ENCODE peak calls at places on chromosome 20, in four cellular contexts. Q, S, C and L are unnamed samples.

GRCh38 chr20:51687071-51687470 is 81.1 kb downstream of the ATP9A start:
- DNase-seq in S (no peak), Q (no peak), C (no peak), L (no peak)

GRCh38 chr20:21528870-21529269 is 15.0 kb upstream of the NKX2-2 start:
- DNase-seq in C (no peak), S (no peak), Q (no peak), L (no peak)

GRCh38 chr20:7392551-7392950 is 547.7 kb downstream of the HAO1 start:
- DNase-seq in Q (no peak), S (no peak), C (no peak), L (no peak)

GRCh38 chr20:21074605-21075336 is 31.4 kb downstream of the LINC00237 start:
- DNase-seq in S (no peak), C (no peak), Q (no peak), L (no peak)

GRCh38 chr20:58313366-58313765 is 3.9 kb downstream of the RAB22A start:
- DNase-seq in C (no peak), Q (no peak), S (no peak), L (no peak)

GRCh38 chr20:61565791-61566190 is 313.7 kb downstream of the CDH4 start:
- DNase-seq in S (no peak), C (no peak), Q (no peak), L (no peak)

GRCh38 chr20:46188866-46189265 is 70.8 kb downstream of the CD40 start:
- DNase-seq in Q (no peak), S (no peak), C (no peak), L (no peak)

GRCh38 chr20:46013826-46014516 is 5.3 kb downstream of the MMP9 start:
- DNase-seq in S (peak; percentile 82), Q (peak; percentile 93), C (no peak), L (peak; percentile 38)

GRCh38 chr20:58084966-58085365 is 143.5 kb downstream of the ANKRD60 start:
- DNase-seq in C (no peak), S (no peak), Q (no peak), L (no peak)

GRCh38 chr20:61953037-61953788 is 112.5 kb downstream of the TAF4 start:
- DNase-seq in Q (no peak), S (peak; percentile 48), C (no peak), L (no peak)

GRCh38 chr20:23584434-23585199 is 16.3 kb upstream of the CST9L start:
- DNase-seq in S (no peak), Q (no peak), C (no peak), L (no peak)

GRCh38 chr20:6051505-6051904 is 2.4 kb downstream of the LRRN4 start:
- DNase-seq in S (no peak), Q (no peak), C (no peak), L (no peak)

GRCh38 chr20:35302421-35303335 is 10.5 kb upstream of the FAM83C start:
- DNase-seq in Q (no peak), C (no peak), S (peak; percentile 20), L (no peak)

GRCh38 chr20:60138263-60139127 is 180.3 kb downstream of the CDH26 start:
- DNase-seq in S (peak; percentile 79), C (no peak), Q (no peak), L (no peak)

GRCh38 chr20:38141889-38142494 is 23.1 kb downstream of the TGM2 start:
- DNase-seq in C (no peak), S (peak; percentile 17), Q (no peak), L (no peak)

GRCh38 chr20:56215115-56215514 is 33.4 kb upstream of the MC3R start:
- DNase-seq in Q (no peak), C (no peak), S (no peak), L (no peak)

GRCh38 chr20:50434653-50435396 is 75.4 kb upstream of the PTPN1 start:
- DNase-seq in C (no peak), S (no peak), Q (no peak), L (peak; percentile 44)

GRCh38 chr20:52150440-52151258 is 40.9 kb downstream of the ZFP64 start:
- DNase-seq in S (no peak), Q (peak; percentile 66), C (no peak), L (peak; percentile 31)

GRCh38 chr20:10673176-10673830 is 496 bp downstream of the JAG1 start:
- DNase-seq in Q (peak; percentile 73), C (no peak), S (peak; percentile 79), L (no peak)

GRCh38 chr20:16007978-16008377 is 565.3 kb downstream of the KIF16B start:
- DNase-seq in S (no peak), Q (no peak), C (no peak), L (no peak)

GRCh38 chr20:53905019-53905847 is 165.2 kb downstream of the BCAS1 start:
- DNase-seq in S (no peak), C (no peak), Q (no peak), L (no peak)

GRCh38 chr20:19815553-19815991 is 57.5 kb downstream of the RIN2 start:
- DNase-seq in S (no peak), Q (no peak), C (no peak), L (peak; percentile 21)

GRCh38 chr20:24993337-24994185 is 1.0 kb upstream of the APMAP start:
- DNase-seq in S (no peak), Q (peak; percentile 51), C (no peak), L (no peak)

GRCh38 chr20:62837790-62838458 is 21.1 kb downstream of the COL9A3 start:
- DNase-seq in Q (no peak), C (no peak), S (peak; percentile 78), L (peak; percentile 49)

GRCh38 chr20:50112512-50113419 is at the start of gene UBE2V1:
- DNase-seq in Q (peak; percentile 89), S (peak; percentile 96), C (peak; percentile 88), L (peak; percentile 83)

GRCh38 chr20:57529810-57530209 is 4.9 kb upstream of the CTCFL start:
- DNase-seq in C (no peak), Q (no peak), S (no peak), L (no peak)

GRCh38 chr20:44414346-44414714 is 58.8 kb downstream of the HNF4A start:
- DNase-seq in S (no peak), C (no peak), Q (no peak), L (no peak)

GRCh38 chr20:2146080-2146867 is 44.6 kb downstream of the STK35 start:
- DNase-seq in S (no peak), Q (no peak), C (no peak), L (no peak)

GRCh38 chr20:6870559-6870958 is 103.1 kb downstream of the BMP2 start:
- DNase-seq in C (no peak), S (no peak), Q (no peak), L (no peak)

GRCh38 chr20:4972506-4973251 is 28.6 kb downstream of the SLC23A2 start:
- DNase-seq in Q (no peak), S (no peak), C (no peak), L (no peak)

GRCh38 chr20:40607927-40608326 is 81.1 kb downstream of the MAFB start:
- DNase-seq in Q (no peak), S (no peak), C (no peak), L (no peak)